ENCODE peak calls at places on chromosomes 1 and 21, in nine cellular contexts. H, T, M, Z, O, V, N, Y and F are unnamed samples.

GRCh38 chr21:44793269-44794030 is 8.2 kb downstream of the UBE2G2 start:
- DNase-seq in V (peak), T (peak), Z (peak), N (peak), O (peak), H (peak), Y (no peak), M (peak), F (peak)

GRCh38 chr1:181296180-181296579 is 187.1 kb upstream of the CACNA1E start:
- DNase-seq in Y (no peak), N (no peak), M (no peak), V (no peak), Z (no peak), H (no peak), T (no peak), O (no peak), F (no peak)

GRCh38 chr1:80882552-80882951 is 918.2 kb upstream of the ADGRL2 start:
- DNase-seq in Y (no peak), O (no peak), Z (no peak), N (no peak), T (no peak), H (no peak), V (no peak), M (peak), F (no peak)

GRCh38 chr1:8663915-8664331 is 153.5 kb downstream of the RERE start:
- DNase-seq in Z (no peak), H (peak), V (no peak), M (peak), N (no peak), T (no peak), O (no peak), Y (no peak), F (peak)

GRCh38 chr21:31397515-31397926 is 53.5 kb upstream of the TIAM1 start:
- DNase-seq in O (no peak), N (no peak), Z (no peak), H (no peak), V (no peak), T (no peak), M (no peak), Y (no peak), F (no peak)

GRCh38 chr21:42666023-42666747 is 12.8 kb downstream of the PDE9A start:
- DNase-seq in Z (peak), O (peak), V (no peak), T (no peak), M (no peak), H (no peak), Y (no peak), N (no peak), F (peak)

GRCh38 chr1:50829010-50829958 is 130.8 kb downstream of the FAF1 start:
- DNase-seq in T (no peak), H (no peak), Y (no peak), Z (no peak), M (peak), V (no peak), O (no peak), N (no peak), F (no peak)

GRCh38 chr1:3883194-3883920 is 16.7 kb downstream of the C1orf174 start:
- DNase-seq in V (no peak), H (no peak), N (no peak), M (no peak), Y (no peak), Z (peak), O (no peak), T (no peak), F (no peak)

GRCh38 chr1:87151500-87152421 is 176.9 kb upstream of the LMO4 start:
- DNase-seq in M (peak), V (peak), T (no peak), H (peak), Y (peak), O (peak), Z (peak), N (peak), F (peak)

GRCh38 chr1:84541679-84542078 is 32.6 kb downstream of the CTBS start:
- DNase-seq in Z (no peak), Y (no peak), T (no peak), H (no peak), M (no peak), V (no peak), N (no peak), O (no peak), F (peak)

GRCh38 chr1:95179205-95180001 is 54.6 kb upstream of the RWDD3 start:
- DNase-seq in Y (no peak), Z (no peak), O (no peak), N (peak), T (no peak), H (no peak), V (no peak), M (no peak), F (peak)

GRCh38 chr1:226820935-226821718 is 49.3 kb upstream of the PSEN2 start:
- DNase-seq in Z (peak), M (peak), T (no peak), V (no peak), N (peak), Y (no peak), H (no peak), O (no peak), F (no peak)

GRCh38 chr1:146007048-146007784 is 10.8 kb upstream of the TXNIP start:
- DNase-seq in V (peak), M (peak), H (peak), Z (peak), N (no peak), T (peak), O (peak), Y (no peak), F (peak)

GRCh38 chr1:34057347-34057746 is 107.7 kb downstream of the CSMD2 start:
- DNase-seq in T (no peak), Z (no peak), V (peak), O (no peak), N (no peak), H (no peak), M (no peak), Y (no peak), F (no peak)

GRCh38 chr1:189775343-189775742 is 702.3 kb downstream of the BRINP3 start:
- DNase-seq in T (no peak), H (no peak), O (no peak), Z (no peak), M (peak), N (no peak), V (no peak), Y (no peak), F (no peak)

GRCh38 chr1:210688482-210689233 is 360.0 kb downstream of the HHAT start:
- DNase-seq in Y (no peak), O (no peak), N (peak), V (no peak), M (no peak), Z (no peak), H (no peak), T (no peak), F (no peak)

GRCh38 chr1:156077430-156077760 is 4.9 kb downstream of the MEX3A start:
- DNase-seq in N (no peak), Z (no peak), V (no peak), M (no peak), T (no peak), H (no peak), O (no peak), Y (no peak), F (no peak)

GRCh38 chr1:228222548-228222947 is 14.7 kb downstream of the OBSCN start:
- DNase-seq in H (no peak), V (no peak), O (no peak), N (no peak), Z (no peak), Y (no peak), T (no peak), M (no peak), F (no peak)

GRCh38 chr1:6727535-6727934 is 25.9 kb upstream of the DNAJC11 start:
- DNase-seq in H (peak), O (peak), Y (no peak), N (peak), Z (peak), V (peak), M (peak), T (peak), F (peak)

GRCh38 chr1:83706354-83706938 is 292.5 kb downstream of the TTLL7 start:
- DNase-seq in T (no peak), N (no peak), O (no peak), V (no peak), M (no peak), Y (no peak), H (no peak), Z (no peak), F (no peak)

GRCh38 chr1:8944006-8944405 is 1.7 kb upstream of the CA6 start:
- DNase-seq in H (no peak), V (no peak), O (no peak), Y (no peak), T (no peak), M (no peak), Z (no peak), N (no peak), F (no peak)

GRCh38 chr1:3430820-3431219 is 23.6 kb upstream of the ARHGEF16 start:
- DNase-seq in O (no peak), Y (no peak), T (no peak), H (no peak), M (no peak), V (no peak), N (no peak), Z (no peak), F (no peak)

GRCh38 chr1:57215175-57215574 is 208.7 kb downstream of the DAB1 start:
- DNase-seq in V (no peak), H (no peak), Y (no peak), T (no peak), N (no peak), Z (no peak), M (no peak), O (no peak), F (no peak)